ENCODE peak calls at places on chromosome 5, in four cellular contexts. P, X, Q and A are unnamed samples.
A peak's percentile ranks its signal among the peaks of the same experiment; 100 is the strongest.

GRCh38 chr5:148808864-148809642 is 17.4 kb upstream of the ADRB2 start:
- DNase-seq in X (no peak), Q (no peak), P (no peak), A (no peak)

GRCh38 chr5:82628364-82628910 is 350.3 kb upstream of the RPS23 start:
- DNase-seq in Q (no peak), X (no peak), P (no peak), A (no peak)

GRCh38 chr5:143372187-143372829 is 31.2 kb downstream of the NR3C1 start:
- DNase-seq in Q (peak; percentile 61), P (no peak), X (no peak), A (no peak)

GRCh38 chr5:66239034-66239433 is 94.9 kb downstream of the SREK1 start:
- DNase-seq in P (peak; percentile 19), Q (no peak), X (no peak), A (no peak)

GRCh38 chr5:177185993-177186392 is 52.4 kb downstream of the NSD1 start:
- DNase-seq in P (no peak), Q (no peak), X (no peak), A (no peak)

GRCh38 chr5:158451203-158451982 is 592.4 kb upstream of the CLINT1 start:
- DNase-seq in X (no peak), Q (peak; percentile 67), P (no peak), A (no peak)

GRCh38 chr5:59079622-59080620 is 497.0 kb downstream of the RAB3C start:
- DNase-seq in Q (peak; percentile 98), P (no peak), X (peak; percentile 99), A (peak; percentile 78)

GRCh38 chr5:77423022-77423750 is 68.9 kb downstream of the WDR41 start:
- DNase-seq in Q (no peak), P (no peak), X (peak; percentile 55), A (no peak)

GRCh38 chr5:87769137-87769536 is 356.4 kb upstream of the CCNH start:
- DNase-seq in X (no peak), P (no peak), Q (no peak), A (no peak)

GRCh38 chr5:126499742-126500396 is 76.7 kb downstream of the GRAMD2B start:
- DNase-seq in X (no peak), Q (peak; percentile 14), P (peak; percentile 24), A (no peak)

GRCh38 chr5:76305264-76305663 is 97.8 kb upstream of the IQGAP2 start:
- DNase-seq in P (no peak), X (peak; percentile 7), Q (no peak), A (no peak)

GRCh38 chr5:23105021-23105420 is 251.9 kb upstream of the CDH12 start:
- DNase-seq in P (no peak), Q (no peak), X (no peak), A (no peak)

GRCh38 chr5:119355244-119355635 is 579 bp upstream of the TNFAIP8 start:
- DNase-seq in X (no peak), Q (no peak), P (no peak), A (no peak)

GRCh38 chr5:28014779-28015178 is 976.4 kb upstream of the CDH9 start:
- DNase-seq in Q (no peak), P (peak; percentile 3), X (no peak), A (no peak)

GRCh38 chr5:415928-416635 is 26.9 kb upstream of the EXOC3 start:
- DNase-seq in P (no peak), X (no peak), Q (no peak), A (no peak)

DNA sequence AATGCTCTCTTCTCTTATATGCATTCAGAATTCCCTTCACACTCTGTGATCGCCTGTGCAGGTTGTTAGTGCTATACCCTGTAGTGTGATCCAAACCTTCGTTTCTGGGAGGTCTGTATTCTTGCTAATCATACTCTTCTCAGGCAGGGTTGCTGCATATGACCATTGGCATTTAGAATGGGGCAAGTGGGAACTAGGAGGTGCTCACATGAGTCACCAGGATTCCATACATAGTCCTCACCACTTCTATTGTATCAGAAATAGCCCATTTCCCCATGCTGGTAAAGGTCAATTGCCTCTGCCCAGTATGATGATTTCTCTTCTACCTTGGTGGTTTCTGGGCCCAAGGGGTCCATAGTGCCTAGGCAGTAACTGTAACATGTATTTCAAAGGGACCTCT is 443.5 kb upstream of the CDH6 start:
- DNase-seq in Q (no peak), P (no peak), X (no peak), A (no peak)
- H3K4me1 ChIP-seq in Q (no peaks in the 10 kb centered on the region), P (no peaks in the 10 kb centered on the region), X (no peaks in the 10 kb centered on the region), A (no peaks in the 10 kb centered on the region)

GRCh38 chr5:172879434-172879828 is 45.4 kb downstream of the ERGIC1 start:
- DNase-seq in X (no peak), Q (no peak), P (no peak), A (no peak)
- H3K9ac ChIP-seq in X (peak overlapping the region; percentile 92), Q (peak overlapping the region; percentile 17), P (no peak overlapping the region), A (no peak overlapping the region)

GRCh38 chr5:112866739-112867138 is 5.7 kb downstream of the SRP19 start:
- DNase-seq in Q (no peak), P (no peak), X (no peak), A (no peak)
- H3K27ac ChIP-seq in Q (no peak overlapping the region), P (no peak overlapping the region), X (no peak overlapping the region), A (no peak overlapping the region)

DNA sequence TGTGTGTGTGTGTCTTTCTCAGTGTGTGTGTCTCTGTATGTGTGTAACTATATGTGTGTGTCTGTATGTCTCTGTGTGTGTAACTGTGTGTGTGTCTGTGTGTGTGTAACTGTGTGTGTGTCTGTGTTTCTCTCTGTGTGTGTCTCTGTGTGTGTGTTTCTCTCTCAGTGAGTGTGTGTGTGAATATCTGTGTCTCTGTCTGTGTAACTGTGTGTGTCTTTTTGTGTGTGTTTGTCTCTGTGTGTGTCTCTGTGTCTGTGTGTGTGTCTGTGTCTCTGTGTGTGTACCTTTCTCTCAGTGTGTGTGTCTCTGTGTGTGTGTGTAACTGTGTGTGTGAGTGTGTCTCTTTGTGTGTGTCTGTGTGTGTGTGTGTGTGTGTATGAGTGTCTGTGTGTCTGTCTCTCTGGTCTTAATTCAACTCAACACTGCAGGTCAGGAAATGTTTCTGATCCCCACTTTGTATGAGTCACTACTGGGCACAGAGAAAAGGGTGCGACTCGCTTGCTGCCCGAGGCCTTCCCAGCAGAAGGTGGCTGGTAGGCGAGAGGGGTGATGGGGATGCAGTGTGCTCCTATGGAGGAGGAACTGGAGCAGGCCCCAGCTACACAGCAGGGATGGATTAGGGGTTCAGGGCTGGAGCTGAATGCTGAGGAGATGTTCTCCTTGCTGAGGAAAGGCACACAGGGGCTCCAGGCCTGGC is 52.1 kb downstream of the NSG2 start:
- DNase-seq in Q (no peak), X (no peak), P (no peak), A (no peak)
- H3K4me1 ChIP-seq in Q (no peaks in the 10 kb centered on the region), X (no peaks in the 10 kb centered on the region), P (peaks cover 6% of the 10 kb centered on the region), A (no peaks in the 10 kb centered on the region)

DNA sequence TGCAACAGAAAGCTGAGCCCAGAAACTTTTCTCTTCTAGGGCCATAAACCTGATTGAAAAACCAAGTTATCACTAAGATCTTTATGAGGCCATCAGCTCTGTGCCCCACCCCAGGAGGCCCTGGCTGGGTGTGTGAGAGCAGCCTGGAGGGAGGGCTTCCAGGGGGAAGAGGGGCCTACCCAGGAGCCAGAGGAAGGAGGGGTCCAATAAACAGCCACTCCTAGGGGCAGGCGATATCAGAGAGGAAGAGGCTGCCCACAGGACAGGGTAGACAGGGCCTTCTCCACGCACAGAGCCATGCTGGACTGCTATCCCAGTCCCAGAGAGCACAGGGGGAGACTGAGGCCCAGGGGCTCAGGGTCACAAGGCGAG is 4.5 kb upstream of the CDX1 start:
- DNase-seq in Q (no peak), P (no peak), X (no peak), A (no peak)
- H3K9ac ChIP-seq in Q (no peak overlapping the region), P (no peak overlapping the region), X (peak overlapping the region; percentile 70), A (no peak overlapping the region)

DNA sequence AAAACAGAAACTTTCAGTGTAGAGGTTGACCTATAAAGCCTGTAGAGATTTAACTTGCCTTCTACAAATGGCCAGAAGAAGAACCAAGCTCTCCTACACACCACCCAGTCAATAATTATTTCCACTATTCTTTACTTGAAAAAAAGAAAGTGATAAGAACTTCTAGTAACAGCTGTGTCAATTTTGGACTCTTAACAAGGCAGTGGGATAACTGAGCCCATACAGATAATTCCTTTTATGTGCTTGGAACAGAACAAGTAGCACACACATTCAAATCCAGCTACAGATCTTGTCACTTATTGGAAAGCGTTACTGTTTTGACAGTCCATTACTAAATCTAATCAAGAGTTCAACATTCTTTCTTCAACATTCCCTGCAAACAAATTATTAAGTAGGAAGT is 6.2 kb downstream of the PTGER4 start:
- DNase-seq in Q (peak; percentile 42), X (no peak), P (no peak), A (no peak)
- H3K27ac ChIP-seq in Q (no peak overlapping the region), X (no peak overlapping the region), P (no peak overlapping the region), A (no peak overlapping the region)

GRCh38 chr5:127806776-127807175 is 103.6 kb downstream of the CCDC192 start:
- DNase-seq in Q (no peak), X (no peak), P (no peak), A (no peak)
- H3K4me1 ChIP-seq in Q (peaks cover 8% of the 10 kb centered on the region), X (peaks cover 2% of the 10 kb centered on the region), P (no peaks in the 10 kb centered on the region), A (peaks cover 8% of the 10 kb centered on the region)